ENCODE peak calls at places on chromosomes 11 and 22, in four cellular contexts. W, O, B and X are unnamed samples.

GRCh38 chr11:107576497-107577086 is 11.1 kb upstream of the ALKBH8 start:
- DNase-seq in W (peak; percentile 53), B (peak; percentile 52), O (peak; percentile 26), X (no peak)

GRCh38 chr11:11068113-11068512 is 210.3 kb upstream of the ZBED5 start:
- DNase-seq in B (no peak), W (no peak), O (no peak), X (no peak)

GRCh38 chr11:12380565-12381325 is 3.4 kb downstream of the PARVA start:
- DNase-seq in W (no peak), B (no peak), O (no peak), X (no peak)

GRCh38 chr11:15114501-15115475 is at the start of gene INSC:
- DNase-seq in B (no peak), W (peak; percentile 26), O (peak; percentile 20), X (no peak)

GRCh38 chr11:131807876-131808275 is 437.5 kb downstream of the NTM start:
- DNase-seq in B (no peak), W (no peak), O (no peak), X (no peak)

GRCh38 chr11:117621226-117621625 is 175.8 kb downstream of the DSCAML1 start:
- DNase-seq in O (no peak), B (peak; percentile 16), W (no peak), X (no peak)

GRCh38 chr11:57460017-57460755 is at the start of gene RTN4RL2:
- DNase-seq in O (peak; percentile 51), W (peak; percentile 84), B (peak; percentile 67), X (peak; percentile 86)

GRCh38 chr22:26805131-26805530 is 147.7 kb downstream of the MIAT start:
- DNase-seq in O (no peak), W (no peak), B (no peak), X (no peak)

GRCh38 chr11:84673753-84674152 is 953.4 kb downstream of the DLG2 start:
- DNase-seq in W (peak; percentile 15), B (no peak), O (no peak), X (no peak)

GRCh38 chr11:2582436-2582931 is 117.3 kb downstream of the KCNQ1OT1 start:
- DNase-seq in B (no peak), O (peak; percentile 8), W (peak; percentile 12), X (peak; percentile 60)